ENCODE peak calls at places on chromosome 2, in six cellular contexts. One of them, this sample, is unnamed.

GRCh38 chr2:62302763-62303435 is 107.0 kb downstream of the B3GNT2 start:
- DNase-seq in tibial nerve: no peak
- DNase-seq in IMR-90: no peak
- DNase-seq in GM13976: no peak
- DNase-seq in dorsolateral prefrontal cortex: no peak
- DNase-seq in heart right ventricle: no peak
- DNase-seq in this sample: no peak

GRCh38 chr2:233124449-233125080 is 64.4 kb downstream of the INPP5D start:
- DNase-seq in IMR-90: no peak
- DNase-seq in heart right ventricle: no peak
- DNase-seq in dorsolateral prefrontal cortex: no peak
- DNase-seq in tibial nerve: no peak
- DNase-seq in GM13976: peak; percentile 81
- DNase-seq in this sample: no peak

GRCh38 chr2:30686000-30686399 is 121.2 kb downstream of the CAPN13 start:
- DNase-seq in tibial nerve: no peak
- DNase-seq in GM13976: no peak
- DNase-seq in dorsolateral prefrontal cortex: no peak
- DNase-seq in heart right ventricle: no peak
- DNase-seq in IMR-90: no peak
- DNase-seq in this sample: no peak

GRCh38 chr2:104849618-104850097 is 4.3 kb upstream of the POU3F3 start:
- DNase-seq in heart right ventricle: peak; percentile 67
- DNase-seq in IMR-90: peak; percentile 45
- DNase-seq in dorsolateral prefrontal cortex: peak; percentile 63
- DNase-seq in GM13976: no peak
- DNase-seq in tibial nerve: no peak
- DNase-seq in this sample: no peak

GRCh38 chr2:216536725-216537124 is 38.1 kb downstream of the RPL37A start:
- DNase-seq in tibial nerve: no peak
- DNase-seq in GM13976: no peak
- DNase-seq in IMR-90: peak; percentile 74
- DNase-seq in heart right ventricle: peak; percentile 59
- DNase-seq in dorsolateral prefrontal cortex: no peak
- DNase-seq in this sample: no peak

GRCh38 chr2:190766174-190766572 is 114.4 kb upstream of the GLS start:
- DNase-seq in dorsolateral prefrontal cortex: no peak
- DNase-seq in tibial nerve: no peak
- DNase-seq in IMR-90: no peak
- DNase-seq in heart right ventricle: no peak
- DNase-seq in GM13976: no peak
- DNase-seq in this sample: no peak

GRCh38 chr2:10473121-10473756 is 25.1 kb upstream of the ODC1 start:
- DNase-seq in heart right ventricle: no peak
- DNase-seq in tibial nerve: no peak
- DNase-seq in IMR-90: no peak
- DNase-seq in dorsolateral prefrontal cortex: no peak
- DNase-seq in GM13976: no peak
- DNase-seq in this sample: no peak

GRCh38 chr2:159290289-159290907 is 3.9 kb upstream of the WDSUB1 start:
- DNase-seq in dorsolateral prefrontal cortex: no peak
- DNase-seq in IMR-90: peak; percentile 94
- DNase-seq in heart right ventricle: no peak
- DNase-seq in GM13976: peak; percentile 20
- DNase-seq in tibial nerve: peak; percentile 59
- DNase-seq in this sample: no peak

GRCh38 chr2:238728322-238729260 is 119.3 kb upstream of the TWIST2 start:
- DNase-seq in GM13976: no peak
- DNase-seq in heart right ventricle: no peak
- DNase-seq in IMR-90: peak; percentile 76
- DNase-seq in tibial nerve: peak; percentile 25
- DNase-seq in dorsolateral prefrontal cortex: no peak
- DNase-seq in this sample: no peak

GRCh38 chr2:130930740-130931659 is 94.3 kb downstream of the ARHGEF4 start:
- DNase-seq in heart right ventricle: no peak
- DNase-seq in GM13976: no peak
- DNase-seq in tibial nerve: no peak
- DNase-seq in IMR-90: no peak
- DNase-seq in dorsolateral prefrontal cortex: no peak
- DNase-seq in this sample: no peak

GRCh38 chr2:26268184-26268583 is 23.4 kb downstream of the HADHB start:
- DNase-seq in tibial nerve: no peak
- DNase-seq in IMR-90: peak; percentile 64
- DNase-seq in heart right ventricle: no peak
- DNase-seq in dorsolateral prefrontal cortex: no peak
- DNase-seq in GM13976: no peak
- DNase-seq in this sample: no peak

GRCh38 chr2:18721038-18721922 is 131.9 kb upstream of the NT5C1B start:
- DNase-seq in tibial nerve: no peak
- DNase-seq in GM13976: no peak
- DNase-seq in dorsolateral prefrontal cortex: no peak
- DNase-seq in heart right ventricle: no peak
- DNase-seq in IMR-90: peak; percentile 10
- DNase-seq in this sample: no peak

GRCh38 chr2:53568463-53568862 is 199.1 kb upstream of the CHAC2 start:
- DNase-seq in IMR-90: peak; percentile 5
- DNase-seq in GM13976: no peak
- DNase-seq in heart right ventricle: no peak
- DNase-seq in tibial nerve: no peak
- DNase-seq in dorsolateral prefrontal cortex: no peak
- DNase-seq in this sample: no peak

GRCh38 chr2:96799623-96799935 is 16.5 kb upstream of the CNNM3 start:
- DNase-seq in IMR-90: no peak
- DNase-seq in heart right ventricle: no peak
- DNase-seq in dorsolateral prefrontal cortex: no peak
- DNase-seq in GM13976: no peak
- DNase-seq in tibial nerve: no peak
- DNase-seq in this sample: no peak

GRCh38 chr2:218129756-218130155 is 3.9 kb downstream of the CXCR2 start:
- DNase-seq in dorsolateral prefrontal cortex: no peak
- DNase-seq in heart right ventricle: no peak
- DNase-seq in tibial nerve: no peak
- DNase-seq in IMR-90: peak; percentile 23
- DNase-seq in GM13976: no peak
- DNase-seq in this sample: no peak

GRCh38 chr2:1769703-1770422 is 25.5 kb upstream of the PXDN start:
- DNase-seq in tibial nerve: peak; percentile 44
- DNase-seq in dorsolateral prefrontal cortex: no peak
- DNase-seq in heart right ventricle: peak; percentile 46
- DNase-seq in GM13976: peak; percentile 75
- DNase-seq in IMR-90: peak; percentile 62
- DNase-seq in this sample: peak; percentile 75

GRCh38 chr2:19536136-19536535 is 177.7 kb upstream of the OSR1 start:
- DNase-seq in tibial nerve: no peak
- DNase-seq in GM13976: no peak
- DNase-seq in heart right ventricle: no peak
- DNase-seq in IMR-90: no peak
- DNase-seq in dorsolateral prefrontal cortex: no peak
- DNase-seq in this sample: no peak

GRCh38 chr2:45643543-45644542 is 7.6 kb upstream of the PRKCE start:
- DNase-seq in GM13976: peak; percentile 91
- DNase-seq in tibial nerve: peak; percentile 40
- DNase-seq in dorsolateral prefrontal cortex: peak; percentile 51
- DNase-seq in heart right ventricle: peak; percentile 62
- DNase-seq in IMR-90: peak; percentile 31
- DNase-seq in this sample: peak; percentile 83

GRCh38 chr2:85179541-85179940 is 46.3 kb downstream of the TCF7L1 start:
- DNase-seq in tibial nerve: no peak
- DNase-seq in IMR-90: no peak
- DNase-seq in dorsolateral prefrontal cortex: no peak
- DNase-seq in heart right ventricle: no peak
- DNase-seq in GM13976: no peak
- DNase-seq in this sample: no peak

GRCh38 chr2:85181844-85182456 is 48.8 kb downstream of the TCF7L1 start:
- DNase-seq in dorsolateral prefrontal cortex: no peak
- DNase-seq in tibial nerve: no peak
- DNase-seq in heart right ventricle: no peak
- DNase-seq in IMR-90: no peak
- DNase-seq in GM13976: no peak
- DNase-seq in this sample: no peak

GRCh38 chr2:85183078-85183477 is 49.9 kb downstream of the TCF7L1 start:
- DNase-seq in IMR-90: peak; percentile 19
- DNase-seq in dorsolateral prefrontal cortex: no peak
- DNase-seq in tibial nerve: no peak
- DNase-seq in GM13976: no peak
- DNase-seq in heart right ventricle: no peak
- DNase-seq in this sample: no peak

GRCh38 chr2:85180322-85181092 is 47.3 kb downstream of the TCF7L1 start:
- DNase-seq in GM13976: no peak
- DNase-seq in IMR-90: no peak
- DNase-seq in dorsolateral prefrontal cortex: no peak
- DNase-seq in heart right ventricle: no peak
- DNase-seq in tibial nerve: no peak
- DNase-seq in this sample: no peak

DNA sequence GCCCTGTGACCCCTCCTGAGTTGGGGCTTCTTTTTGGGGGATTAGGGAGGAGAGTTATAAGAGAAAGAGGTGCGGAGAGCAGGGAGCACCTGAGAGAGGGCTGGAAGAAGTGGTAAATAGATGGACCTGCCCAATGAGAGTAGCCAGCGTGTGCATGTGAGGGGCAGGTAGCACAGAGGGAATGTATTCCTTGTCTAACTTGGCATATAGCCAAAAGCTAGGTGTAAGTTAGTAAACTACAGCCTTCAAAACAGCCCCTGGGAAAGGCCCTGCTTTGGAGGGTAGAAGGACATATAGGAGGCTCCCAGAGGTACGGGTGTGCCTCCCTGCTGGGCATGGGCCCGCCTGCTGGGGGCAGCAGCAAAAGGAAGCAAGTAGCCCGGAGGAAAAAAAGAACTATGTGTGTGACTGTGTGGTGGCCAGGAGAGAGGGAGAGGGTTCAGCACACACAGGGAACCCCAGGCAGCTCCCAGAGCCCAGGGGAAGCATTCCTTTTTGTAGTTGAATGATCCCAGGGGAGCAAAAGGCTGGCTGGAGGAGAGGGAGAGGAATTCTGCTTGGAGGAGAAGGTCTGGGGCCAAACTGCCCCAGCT is 48.0 kb downstream of the TCF7L1 start:
- DNase-seq in dorsolateral prefrontal cortex: no peak
- DNase-seq in heart right ventricle: no peak
- DNase-seq in IMR-90: no peak
- DNase-seq in tibial nerve: no peak
- DNase-seq in GM13976: no peak
- DNase-seq in this sample: no peak
- TF ChIP-seq CTCF in dorsolateral prefrontal cortex: no peak
- TF ChIP-seq CTCF in heart right ventricle: peak; percentile 22
- TF ChIP-seq CTCF in IMR-90: no peak
- TF ChIP-seq CTCF in tibial nerve: no peak
- TF ChIP-seq CTCF in GM13976: no peak
- TF ChIP-seq CTCF in this sample: no peak

GRCh38 chr2:24077879-24078278 is 1.8 kb upstream of the SF3B6 start:
- DNase-seq in IMR-90: no peak
- DNase-seq in GM13976: no peak
- DNase-seq in tibial nerve: no peak
- DNase-seq in heart right ventricle: no peak
- DNase-seq in dorsolateral prefrontal cortex: no peak
- DNase-seq in this sample: no peak
- TF ChIP-seq CTCF in IMR-90: no peak
- TF ChIP-seq CTCF in GM13976: no peak
- TF ChIP-seq CTCF in tibial nerve: no peak
- TF ChIP-seq CTCF in heart right ventricle: no peak
- TF ChIP-seq CTCF in dorsolateral prefrontal cortex: no peak
- TF ChIP-seq CTCF in this sample: no peak

GRCh38 chr2:141610564-141610963 is 520.3 kb downstream of the LRP1B start:
- DNase-seq in dorsolateral prefrontal cortex: no peak
- DNase-seq in tibial nerve: no peak
- DNase-seq in IMR-90: no peak
- DNase-seq in GM13976: no peak
- DNase-seq in heart right ventricle: no peak
- DNase-seq in this sample: no peak

GRCh38 chr2:141611143-141611571 is 519.7 kb downstream of the LRP1B start:
- DNase-seq in tibial nerve: no peak
- DNase-seq in dorsolateral prefrontal cortex: no peak
- DNase-seq in GM13976: no peak
- DNase-seq in heart right ventricle: no peak
- DNase-seq in IMR-90: peak; percentile 15
- DNase-seq in this sample: no peak

DNA sequence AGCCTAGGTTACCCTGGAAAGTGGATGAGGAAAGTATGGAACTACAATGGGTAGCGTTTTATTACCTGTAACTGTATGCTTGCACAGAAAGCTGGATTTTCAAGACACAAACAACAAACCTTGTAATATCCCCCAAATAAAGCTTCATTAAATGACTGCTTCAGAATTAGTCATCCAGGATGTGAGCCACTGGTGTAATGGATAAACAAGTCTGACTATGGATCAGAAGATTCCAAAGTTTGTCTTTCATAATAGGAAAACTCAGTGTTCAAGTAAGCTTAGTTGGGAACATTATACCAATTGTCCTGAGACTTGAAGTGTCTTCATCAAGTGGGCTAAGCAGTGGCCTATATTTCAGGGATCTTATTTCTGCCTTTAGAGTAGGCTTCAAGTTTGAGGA is 518.8 kb downstream of the LRP1B start:
- DNase-seq in heart right ventricle: no peak
- DNase-seq in tibial nerve: no peak
- DNase-seq in GM13976: no peak
- DNase-seq in IMR-90: peak; percentile 59
- DNase-seq in dorsolateral prefrontal cortex: no peak
- DNase-seq in this sample: no peak
- TF ChIP-seq CTCF in heart right ventricle: no peak
- TF ChIP-seq CTCF in tibial nerve: no peak
- TF ChIP-seq CTCF in GM13976: no peak
- TF ChIP-seq CTCF in IMR-90: no peak
- TF ChIP-seq CTCF in dorsolateral prefrontal cortex: no peak
- TF ChIP-seq CTCF in this sample: no peak

GRCh38 chr2:196759378-196759706 is 40.1 kb downstream of the GTF3C3 start:
- DNase-seq in heart right ventricle: no peak
- DNase-seq in tibial nerve: no peak
- DNase-seq in dorsolateral prefrontal cortex: no peak
- DNase-seq in GM13976: no peak
- DNase-seq in IMR-90: peak; percentile 10
- DNase-seq in this sample: no peak

DNA sequence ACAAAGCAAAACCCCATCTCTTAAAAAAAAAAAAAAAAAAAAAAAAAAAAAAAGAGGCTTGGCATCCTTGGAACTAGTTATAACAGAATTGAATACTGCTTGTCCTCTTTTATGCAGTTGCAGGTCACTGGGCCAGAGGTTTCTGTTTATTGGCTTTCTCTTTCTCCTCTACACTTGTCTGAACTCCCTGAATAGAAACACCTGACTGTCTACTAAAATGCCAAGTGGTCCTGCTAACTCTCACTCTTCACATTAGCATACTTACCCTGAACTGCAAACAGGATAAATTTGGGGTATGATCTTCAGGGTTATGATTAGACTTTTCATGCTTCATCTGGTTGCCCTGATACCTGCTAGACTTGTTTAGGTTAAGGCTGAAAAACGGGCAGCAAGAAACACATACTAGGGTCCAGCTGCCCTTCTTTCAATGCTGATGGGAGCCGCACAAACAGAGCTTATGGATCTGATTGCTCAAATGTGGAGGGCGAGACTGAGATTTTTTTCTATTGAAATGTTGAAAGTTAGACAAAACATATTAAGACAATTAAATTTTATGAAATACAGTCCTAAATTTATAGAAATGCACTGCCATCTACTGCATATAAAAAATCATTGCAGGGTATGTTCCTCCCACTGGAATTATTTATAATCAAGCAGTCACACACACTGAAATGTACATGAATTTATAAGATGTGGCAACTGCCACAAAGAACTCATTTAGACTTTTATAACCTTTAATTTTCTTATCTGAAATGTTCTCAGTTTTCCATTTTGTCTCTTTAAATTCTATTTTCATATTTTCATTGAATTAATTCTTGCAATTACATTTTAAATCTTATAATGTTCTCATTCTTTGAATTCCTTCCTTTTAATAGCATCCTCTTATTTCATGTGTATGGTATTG is 40.8 kb downstream of the GTF3C3 start:
- DNase-seq in dorsolateral prefrontal cortex: no peak
- DNase-seq in tibial nerve: no peak
- DNase-seq in heart right ventricle: no peak
- DNase-seq in GM13976: no peak
- DNase-seq in IMR-90: peak; percentile 46
- DNase-seq in this sample: no peak
- TF ChIP-seq CTCF in dorsolateral prefrontal cortex: peak; percentile 45
- TF ChIP-seq CTCF in tibial nerve: peak; percentile 9
- TF ChIP-seq CTCF in heart right ventricle: peak; percentile 43
- TF ChIP-seq CTCF in GM13976: no peak
- TF ChIP-seq CTCF in IMR-90: peak; percentile 66
- TF ChIP-seq CTCF in this sample: peak; percentile 63